ENCODE peak calls at places on chromosomes 11 and 22, in four cellular contexts. L, Y, Z and W are unnamed samples. For H3K27me3 and H3K4me1, the result is how much of the 10 kb centered on the place peaks cover.

GRCh38 chr22:26174280-26174679 is 5.0 kb downstream of the SEZ6L start:
- DNase-seq in L (no peak), Y (no peak), Z (no peak), W (no peak)

GRCh38 chr11:11805228-11805627 is 36.5 kb upstream of the USP47 start:
- DNase-seq in Z (no peak), L (no peak), Y (no peak), W (no peak)

GRCh38 chr22:23204541-23205157 is 24.3 kb downstream of the BCR start:
- DNase-seq in Z (no peak), Y (no peak), L (peak), W (peak)

GRCh38 chr11:69320756-69321741 is 27.1 kb downstream of the MYEOV start:
- DNase-seq in L (no peak), Z (no peak), Y (no peak), W (no peak)

GRCh38 chr11:68651208-68651984 is 32.9 kb upstream of the GAL start:
- DNase-seq in L (no peak), Z (no peak), Y (no peak), W (no peak)

GRCh38 chr11:77457340-77457739 is 16.6 kb downstream of the PAK1 start:
- DNase-seq in L (no peak), Z (no peak), Y (no peak), W (no peak)

GRCh38 chr11:79054636-79055035 is 386.2 kb downstream of the TENM4 start:
- DNase-seq in L (no peak), Z (no peak), Y (no peak), W (no peak)

GRCh38 chr22:49705216-49705600 is 122.5 kb downstream of the BRD1 start:
- DNase-seq in L (no peak), Y (no peak), Z (no peak), W (no peak)

GRCh38 chr22:30332551-30332950 is 5.8 kb upstream of the TBC1D10A start:
- DNase-seq in Z (no peak), L (no peak), Y (no peak), W (no peak)

GRCh38 chr11:132772712-132773545 is 759.4 kb downstream of the OPCML start:
- DNase-seq in Y (no peak), Z (no peak), L (no peak), W (no peak)

GRCh38 chr22:27490080-27490479 is 311.5 kb downstream of the MN1 start:
- DNase-seq in Z (no peak), L (no peak), Y (no peak), W (no peak)

GRCh38 chr11:127420139-127420538 is 419.6 kb upstream of the KIRREL3 start:
- DNase-seq in L (no peak), Z (no peak), Y (no peak), W (no peak)

GRCh38 chr11:65890324-65891179 is at the start of gene CCDC85B:
- DNase-seq in Z (peak), L (peak), Y (peak), W (peak)

GRCh38 chr22:29539105-29539504 is 14.5 kb downstream of the THOC5 start:
- DNase-seq in Z (no peak), L (no peak), Y (no peak), W (no peak)

GRCh38 chr11:57638811-57639320 is 10.8 kb downstream of the YPEL4 start:
- DNase-seq in L (no peak), Y (no peak), Z (no peak), W (no peak)

GRCh38 chr11:126879516-126879915 is 121.1 kb downstream of the KIRREL3 start:
- DNase-seq in L (no peak), Y (no peak), Z (no peak), W (no peak)

GRCh38 chr22:48661984-48662383 is 1165.7 kb downstream of the BRD1 start:
- DNase-seq in L (no peak), Z (no peak), Y (no peak), W (no peak)

GRCh38 chr11:17790453-17790852 is 55.9 kb downstream of the KCNC1 start:
- DNase-seq in L (no peak), Y (no peak), Z (no peak), W (no peak)

DNA sequence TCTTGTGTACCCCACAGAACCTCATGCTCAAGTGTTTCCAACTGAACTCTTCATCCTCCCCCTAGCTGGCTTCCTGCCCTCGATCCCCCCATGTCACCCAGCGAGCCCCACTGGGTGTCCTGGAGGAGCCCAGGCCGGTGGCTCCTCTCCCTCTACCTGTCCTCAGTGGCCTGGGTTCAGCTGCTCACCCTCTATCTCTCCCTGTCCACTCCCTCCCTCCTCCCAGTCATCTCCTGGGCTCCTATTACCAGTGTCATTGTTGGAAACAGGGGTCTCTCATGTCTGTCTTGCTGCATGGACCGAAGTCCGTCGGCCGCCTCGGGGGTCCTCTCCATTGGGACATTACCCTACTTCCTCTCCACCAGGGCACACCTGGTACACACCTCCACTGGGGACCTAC is 12.9 kb upstream of the MPPED1 start:
- DNase-seq in L (no peak), Y (no peak), Z (no peak), W (no peak)
- H3K27me3 ChIP-seq in L (under half), Y (under half), Z (under half), W (under half)

GRCh38 chr11:19674831-19675230 is 37.8 kb upstream of the NAV2 start:
- DNase-seq in L (no peak), Y (no peak), Z (no peak), W (no peak)
- H3K4me1 ChIP-seq in L (under half), Y (under half), Z (under half), W (half or more)

GRCh38 chr11:110991621-110992355 is 253.7 kb upstream of the POU2AF2 start:
- DNase-seq in L (peak), Y (no peak), Z (no peak), W (no peak)
- H3K4me3 ChIP-seq in L (no peak), Y (no peak), Z (no peak), W (no peak)

GRCh38 chr11:119905162-119905561 is 176.2 kb upstream of the NECTIN1 start:
- DNase-seq in Z (peak), Y (no peak), L (no peak), W (no peak)

GRCh38 chr11:119906376-119906775 is 177.4 kb upstream of the NECTIN1 start:
- DNase-seq in L (no peak), Y (no peak), Z (no peak), W (no peak)

GRCh38 chr11:119907934-119908760 is 179.1 kb upstream of the NECTIN1 start:
- DNase-seq in L (no peak), Z (peak), Y (no peak), W (no peak)

GRCh38 chr11:119909077-119909476 is 180.1 kb upstream of the NECTIN1 start:
- DNase-seq in L (no peak), Z (no peak), Y (no peak), W (no peak)

GRCh38 chr11:119907122-119907933 is 178.3 kb upstream of the NECTIN1 start:
- DNase-seq in L (peak), Z (peak), Y (no peak), W (no peak)
- H3K27me3 ChIP-seq in L (under half), Z (under half), Y (under half), W (under half)

GRCh38 chr11:2693271-2693833 is 6.4 kb downstream of the KCNQ1OT1 start:
- DNase-seq in Y (no peak), L (peak), Z (no peak), W (no peak)

GRCh38 chr11:2694995-2695939 is 4.5 kb downstream of the KCNQ1OT1 start:
- DNase-seq in L (peak), Y (no peak), Z (no peak), W (no peak)

GRCh38 chr11:2696461-2696860 is 3.3 kb downstream of the KCNQ1OT1 start:
- DNase-seq in L (peak), Z (no peak), Y (no peak), W (no peak)

GRCh38 chr11:2693851-2694261 is 5.9 kb downstream of the KCNQ1OT1 start:
- DNase-seq in Z (no peak), Y (no peak), L (peak), W (no peak)

DNA sequence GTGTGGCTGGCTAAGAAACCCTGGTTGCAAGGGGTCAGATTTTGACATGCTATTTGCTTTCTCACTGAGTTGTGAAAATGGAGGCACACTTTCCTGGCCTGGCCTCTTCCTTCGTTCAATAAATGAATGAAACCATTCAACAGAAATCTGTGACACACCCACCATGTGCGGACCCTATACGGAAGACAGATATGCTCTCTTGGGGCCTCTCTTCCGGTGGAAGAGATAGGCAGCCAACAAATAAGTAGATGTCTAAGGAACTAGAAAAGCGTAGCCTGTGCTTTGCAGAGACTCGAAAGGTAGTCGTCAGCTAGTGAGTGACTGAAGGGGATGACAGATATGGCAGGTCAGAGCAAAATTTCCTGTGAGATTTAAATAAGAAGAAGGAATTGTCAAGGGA is 5.3 kb downstream of the KCNQ1OT1 start:
- DNase-seq in Z (no peak), L (no peak), Y (no peak), W (no peak)
- H3K4me1 ChIP-seq in Z (under half), L (under half), Y (under half), W (half or more)

DNA sequence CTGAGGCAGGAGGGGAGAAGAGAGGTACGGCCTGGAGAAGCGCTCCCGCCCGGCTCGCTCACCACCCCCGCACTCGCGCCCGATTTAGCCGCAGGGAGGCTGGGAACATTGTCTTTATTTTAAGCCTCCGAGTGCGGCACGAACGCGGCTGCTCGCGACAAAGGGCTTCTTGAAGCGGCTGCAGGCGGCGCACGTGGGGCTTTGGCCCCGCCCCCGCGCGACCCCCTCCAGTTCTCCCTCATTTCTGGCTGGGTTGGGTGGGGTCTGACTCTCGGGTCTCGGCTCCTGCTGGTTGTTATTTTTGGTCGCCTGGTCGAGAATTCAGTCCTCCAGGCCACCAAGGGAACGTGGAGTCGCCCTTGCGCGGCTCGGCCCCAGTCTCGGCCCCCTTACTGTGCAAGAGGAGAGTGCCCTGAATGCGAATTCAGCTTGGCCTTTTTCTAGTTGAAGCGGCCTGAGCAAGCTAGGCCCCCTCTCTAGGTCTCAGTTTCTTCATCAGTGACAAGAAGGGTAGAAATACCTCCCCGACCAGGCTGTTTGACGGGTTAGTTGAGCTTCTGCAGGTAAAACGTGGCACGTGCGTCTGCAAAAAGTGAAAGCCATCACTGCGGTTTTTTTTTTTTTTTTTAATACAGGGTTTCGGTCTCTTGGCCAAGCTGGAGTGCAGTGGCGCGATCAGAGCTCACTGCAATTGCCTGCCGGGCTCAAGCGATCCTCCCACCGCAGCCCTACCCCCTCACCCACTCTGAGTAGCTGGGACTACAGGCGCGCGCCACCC is 2.7 kb upstream of the CHRM1 start:
- DNase-seq in L (peak), Z (no peak), Y (peak), W (no peak)
- H3K4me3 ChIP-seq in L (no peak), Z (peak), Y (peak), W (peak)

GRCh38 chr11:14643697-14644395 is at the start of gene PDE3B:
- DNase-seq in Y (peak), Z (peak), L (peak), W (peak)
- H3K27me3 ChIP-seq in Y (under half), Z (under half), L (under half), W (under half)

DNA sequence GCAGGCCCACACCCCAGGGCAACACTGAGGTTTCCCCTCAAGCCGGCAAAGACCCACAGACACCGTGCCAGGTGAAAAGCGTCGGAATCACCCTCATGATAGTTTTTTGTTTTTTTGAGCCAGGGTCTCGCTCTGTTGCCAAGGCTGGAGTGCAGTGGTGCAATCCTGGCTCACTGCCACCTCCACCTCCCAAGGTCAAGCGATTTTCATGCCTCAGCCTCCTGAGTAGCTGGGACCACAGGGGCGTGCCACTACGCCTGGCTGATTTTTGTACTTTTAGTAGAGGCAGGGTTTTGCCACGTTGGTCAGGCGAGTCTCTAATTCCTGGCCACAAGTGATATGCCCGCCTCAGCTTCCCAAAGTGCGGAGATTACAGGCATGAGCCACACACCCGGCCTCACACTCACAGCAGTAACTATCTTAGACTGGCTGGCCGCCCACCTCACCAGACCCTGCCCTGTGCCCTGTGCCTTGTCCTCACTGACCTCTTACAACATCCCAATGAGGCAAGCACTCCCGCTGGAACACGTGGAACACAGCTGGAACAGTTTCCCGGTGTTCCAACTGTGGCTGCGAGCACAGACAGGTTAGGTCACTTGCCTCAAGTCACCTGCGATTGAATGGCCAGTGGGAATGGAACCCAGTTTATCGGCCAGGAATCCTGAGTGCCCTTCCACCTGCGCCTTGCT is 21.1 kb downstream of the LRRC10B start:
- DNase-seq in L (peak), Z (no peak), Y (no peak), W (peak)
- H3K4me1 ChIP-seq in L (under half), Z (under half), Y (under half), W (under half)

GRCh38 chr11:7587712-7588111 is 73.9 kb downstream of the PPFIBP2 start:
- DNase-seq in Y (no peak), Z (no peak), L (no peak), W (no peak)

GRCh38 chr11:7585816-7586215 is 72.0 kb downstream of the PPFIBP2 start:
- DNase-seq in Y (no peak), Z (no peak), L (no peak), W (no peak)

GRCh38 chr11:7583248-7583647 is 69.4 kb downstream of the PPFIBP2 start:
- DNase-seq in Y (no peak), L (no peak), Z (no peak), W (no peak)

GRCh38 chr11:7582338-7582985 is 68.7 kb downstream of the PPFIBP2 start:
- DNase-seq in Y (no peak), L (no peak), Z (no peak), W (no peak)

DNA sequence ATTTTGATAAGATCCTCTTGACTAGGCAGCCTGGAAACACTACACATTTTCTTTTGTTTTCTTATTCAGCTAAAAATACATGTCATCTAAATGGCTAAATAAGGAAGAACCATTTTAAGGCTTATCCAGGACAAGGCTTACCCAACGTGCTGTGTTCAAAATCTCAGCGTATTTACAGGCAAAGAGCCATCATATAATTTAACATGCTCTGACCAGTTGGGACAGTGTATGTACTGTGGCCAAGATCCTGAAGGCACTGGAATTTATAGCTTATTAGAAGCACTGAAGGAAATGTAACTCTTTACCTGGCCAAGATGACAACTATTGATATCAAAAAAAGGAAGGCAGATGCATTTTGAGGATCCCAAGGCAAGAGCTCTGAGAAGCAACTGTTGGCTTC is 71.1 kb downstream of the PPFIBP2 start:
- DNase-seq in Y (no peak), L (no peak), Z (no peak), W (no peak)
- H3K4me3 ChIP-seq in Y (no peak), L (no peak), Z (no peak), W (no peak)